ENCODE peak calls at places on chromosomes 16 and 17, in nine cellular contexts. V, D, R, Z, K, L, O, X and E are unnamed samples.

GRCh38 chr17:71516149-71516548 is 604.7 kb upstream of the SOX9 start:
- DNase-seq in V (no peak), D (no peak), R (no peak), Z (no peak), K (no peak), L (no peak), O (no peak), X (no peak), E (no peak)

GRCh38 chr17:65662166-65662565 is 100.7 kb upstream of the AXIN2 start:
- DNase-seq in V (no peak), D (no peak), R (no peak), Z (no peak), K (no peak), L (no peak), O (no peak), X (no peak), E (no peak)

GRCh38 chr17:4142107-4142900 is 526 bp downstream of the ZZEF1 start:
- DNase-seq in V (no peak), D (peak; percentile 39), R (no peak), Z (no peak), K (peak; percentile 55), L (peak; percentile 65), O (peak; percentile 77), X (no peak), E (no peak)

GRCh38 chr17:76241776-76242175 is 1.5 kb upstream of the RNF157 start:
- DNase-seq in V (no peak), D (no peak), R (no peak), Z (no peak), K (no peak), L (no peak), O (no peak), X (no peak), E (no peak)

GRCh38 chr17:39145143-39145542 is 6.3 kb downstream of the PLXDC1 start:
- DNase-seq in V (no peak), D (no peak), R (no peak), Z (no peak), K (no peak), L (no peak), O (no peak), X (no peak), E (no peak)

GRCh38 chr16:14344292-14344691 is 273.2 kb downstream of the MRTFB start:
- DNase-seq in V (no peak), D (no peak), R (peak; percentile 43), Z (peak; percentile 79), K (no peak), L (no peak), O (no peak), X (no peak), E (no peak)

GRCh38 chr16:87821346-87822001 is 47.8 kb downstream of the SLC7A5 start:
- DNase-seq in V (no peak), D (peak; percentile 31), R (no peak), Z (no peak), K (no peak), L (no peak), O (no peak), X (no peak), E (no peak)

GRCh38 chr17:296906-297690 is 55.5 kb downstream of the RPH3AL start:
- DNase-seq in V (no peak), D (no peak), R (no peak), Z (peak; percentile 22), K (peak; percentile 18), L (peak; percentile 24), O (peak; percentile 49), X (no peak), E (no peak)

GRCh38 chr17:40427002-40427491 is 9.4 kb upstream of the TOP2A start:
- DNase-seq in V (no peak), D (peak; percentile 52), R (peak; percentile 28), Z (no peak), K (no peak), L (no peak), O (peak; percentile 25), X (no peak), E (no peak)

GRCh38 chr17:28745052-28745776 is 1.4 kb downstream of the TRAF4 start:
- DNase-seq in V (no peak), D (peak; percentile 77), R (peak; percentile 77), Z (peak; percentile 95), K (peak; percentile 60), L (peak; percentile 65), O (no peak), X (peak; percentile 30), E (no peak)

GRCh38 chr17:43860927-43861622 is 14.1 kb downstream of the CD300LG start:
- DNase-seq in V (no peak), D (no peak), R (no peak), Z (no peak), K (no peak), L (no peak), O (peak; percentile 48), X (no peak), E (no peak)

GRCh38 chr17:61411114-61411943 is 11.7 kb downstream of the TBX2 start:
- DNase-seq in V (no peak), D (no peak), R (peak; percentile 85), Z (peak; percentile 25), K (peak; percentile 59), L (peak; percentile 74), O (peak; percentile 85), X (no peak), E (no peak)

GRCh38 chr17:44995602-44996001 is 27.5 kb upstream of the C1QL1 start:
- DNase-seq in V (no peak), D (no peak), R (no peak), Z (no peak), K (no peak), L (no peak), O (no peak), X (no peak), E (no peak)

GRCh38 chr17:33667671-33668070 is 374.6 kb upstream of the ASIC2 start:
- DNase-seq in V (no peak), D (no peak), R (no peak), Z (no peak), K (peak; percentile 23), L (no peak), O (no peak), X (no peak), E (no peak)

GRCh38 chr16:86590501-86591144 is 12.3 kb downstream of the FOXL1 start:
- DNase-seq in V (no peak), D (no peak), R (no peak), Z (no peak), K (no peak), L (no peak), O (no peak), X (no peak), E (no peak)

GRCh38 chr17:43556292-43556691 is 10.2 kb upstream of the ETV4 start:
- DNase-seq in V (no peak), D (no peak), R (no peak), Z (no peak), K (peak; percentile 84), L (peak; percentile 65), O (peak; percentile 66), X (peak; percentile 20), E (no peak)

GRCh38 chr17:46082293-46082692 is 83.2 kb downstream of the STH start:
- DNase-seq in V (no peak), D (no peak), R (no peak), Z (no peak), K (no peak), L (no peak), O (no peak), X (no peak), E (no peak)

GRCh38 chr17:35568561-35568960 is 7.9 kb upstream of the SLFN14 start:
- DNase-seq in V (no peak), D (peak; percentile 36), R (no peak), Z (no peak), K (no peak), L (no peak), O (no peak), X (no peak), E (no peak)

GRCh38 chr17:35569405-35569804 is 8.8 kb upstream of the SLFN14 start:
- DNase-seq in V (no peak), D (no peak), R (no peak), Z (no peak), K (no peak), L (no peak), O (no peak), X (no peak), E (no peak)

DNA sequence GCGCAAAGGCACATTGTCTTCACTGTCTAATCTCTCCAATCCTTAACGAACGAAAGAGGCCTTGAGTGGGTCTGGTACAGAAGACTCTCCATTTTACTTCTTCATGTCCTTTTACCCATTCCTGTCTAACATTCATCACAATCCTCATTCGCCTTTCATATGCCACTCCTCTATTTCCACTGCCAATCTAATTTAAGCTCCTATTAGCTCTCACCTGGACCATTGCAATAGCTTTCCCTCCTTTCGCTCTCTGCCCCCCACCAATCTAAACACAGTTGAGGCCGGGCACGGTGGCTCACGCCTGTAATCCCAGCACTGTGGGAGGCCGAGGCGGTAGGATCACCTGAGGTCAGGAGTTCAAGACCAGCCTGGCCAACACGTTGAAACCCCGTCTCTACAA is 6.3 kb upstream of the SLFN14 start:
- DNase-seq in V (no peak), D (no peak), R (no peak), Z (no peak), K (no peak), L (no peak), O (no peak), X (no peak), E (no peak)
- H3K27ac ChIP-seq in V (no peak overlapping the region), D (peak overlapping the region; percentile 85), R (no peak overlapping the region), Z (no peak overlapping the region), K (no peak overlapping the region), L (no peak overlapping the region), O (no peak overlapping the region), X (no peak overlapping the region), E (no peak overlapping the region)

GRCh38 chr17:31538080-31538762 is 146.7 kb downstream of the RAB11FIP4 start:
- DNase-seq in V (no peak), D (no peak), R (no peak), Z (no peak), K (no peak), L (no peak), O (no peak), X (no peak), E (no peak)
- H3K27me3 ChIP-seq in V (no peaks in the 10 kb centered on the region), D (no peaks in the 10 kb centered on the region), R (no peaks in the 10 kb centered on the region), Z (no peaks in the 10 kb centered on the region), K (no peaks in the 10 kb centered on the region), L (no peaks in the 10 kb centered on the region), O (no peaks in the 10 kb centered on the region), X (no peaks in the 10 kb centered on the region), E (no peaks in the 10 kb centered on the region)

DNA sequence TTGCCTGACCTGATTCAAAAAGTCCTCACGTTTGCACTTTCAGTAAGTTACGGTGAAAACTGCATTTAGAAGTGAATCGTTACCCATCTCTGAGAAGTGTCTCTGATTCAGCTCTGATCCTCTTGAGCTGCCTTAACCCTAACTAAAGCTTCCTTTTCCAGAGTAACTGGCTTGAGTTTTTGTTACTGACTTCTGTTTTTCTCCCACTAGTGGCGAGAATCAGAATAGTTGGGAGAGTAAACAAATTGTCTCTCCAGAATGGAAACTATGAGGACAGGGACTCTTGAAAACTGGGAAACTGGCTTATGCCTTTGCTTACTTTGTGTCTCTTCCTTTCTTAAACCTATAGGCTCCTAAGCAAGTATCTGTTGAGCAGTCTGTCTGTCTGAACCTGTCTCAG is 31.3 kb upstream of the KPNB1 start:
- DNase-seq in V (no peak), D (no peak), R (no peak), Z (no peak), K (no peak), L (no peak), O (no peak), X (no peak), E (no peak)
- TF ChIP-seq CTCF in V (no peak), D (peak; percentile 25), R (peak; percentile 52), Z (no peak), K (no peak), L (no peak), O (no peak), X (no peak), E (no peak)

DNA sequence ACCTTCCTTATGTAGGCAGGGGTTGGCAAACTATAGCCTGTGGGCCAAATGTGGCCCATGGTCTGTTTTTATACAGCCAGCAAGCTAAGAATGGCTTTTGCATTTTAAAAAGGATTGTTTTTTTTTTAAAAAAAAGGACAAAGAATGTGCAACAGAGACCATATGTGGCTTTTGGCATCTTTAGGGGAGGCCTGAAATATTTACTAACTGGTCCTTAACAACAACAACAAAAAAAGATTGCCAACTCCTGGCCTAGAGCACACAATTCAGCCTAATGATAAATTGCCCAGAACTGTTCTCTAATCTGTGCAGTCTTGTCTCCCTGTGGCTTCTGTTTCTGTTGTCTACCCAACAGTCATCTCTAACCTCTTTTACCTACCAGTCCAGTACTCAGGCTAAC is 67.1 kb downstream of the SSH2 start:
- DNase-seq in V (no peak), D (no peak), R (no peak), Z (no peak), K (no peak), L (no peak), O (no peak), X (no peak), E (no peak)
- H3K27ac ChIP-seq in V (no peak overlapping the region), D (no peak overlapping the region), R (no peak overlapping the region), Z (no peak overlapping the region), K (no peak overlapping the region), L (no peak overlapping the region), O (no peak overlapping the region), X (no peak overlapping the region), E (no peak overlapping the region)